ENCODE peak calls at places on chromosomes 2 and 18, in eight cellular contexts. Z is neuronal stem cell, L is adipocyte, H is IMR-90, B is GM12878, A is GM23248, E is mesenchymal stem cell, V is endodermal cell. X is an unnamed sample.

GRCh38 chr2:177432703-177433102 is 40.1 kb downstream of the AGPS start:
- DNase-seq in Z (no peak), L (no peak), H (no peak), B (no peak), A (no peak), E (no peak), V (no peak), X (no peak)

GRCh38 chr2:23698733-23699391 is 228.1 kb downstream of the ATAD2B start:
- DNase-seq in Z (no peak), L (no peak), H (peak; percentile 33), B (no peak), A (no peak), E (peak; percentile 61), V (peak; percentile 56), X (no peak)

GRCh38 chr2:189300917-189301316 is 121.4 kb upstream of the COL5A2 start:
- DNase-seq in Z (no peak), L (no peak), H (no peak), B (no peak), A (no peak), E (no peak), V (no peak), X (no peak)

GRCh38 chr2:167626301-167626700 is 621.1 kb downstream of the STK39 start:
- DNase-seq in Z (no peak), L (peak; percentile 60), H (no peak), B (no peak), A (no peak), E (no peak), V (no peak), X (no peak)

GRCh38 chr2:7681852-7682461 is 764.7 kb downstream of the RNF144A start:
- DNase-seq in Z (no peak), L (no peak), H (no peak), B (no peak), A (no peak), E (no peak), V (no peak), X (no peak)

GRCh38 chr2:127567351-127567854 is 31.9 kb downstream of the MYO7B start:
- DNase-seq in Z (no peak), L (no peak), H (no peak), B (no peak), A (no peak), E (no peak), V (no peak), X (no peak)

GRCh38 chr2:51620830-51621229 is 588.9 kb upstream of the NRXN1 start:
- DNase-seq in Z (no peak), L (peak; percentile 4), H (peak; percentile 45), B (no peak), A (no peak), E (no peak), V (no peak), X (no peak)

GRCh38 chr2:189178726-189179606 is 595 bp downstream of the COL5A2 start:
- DNase-seq in Z (peak; percentile 37), L (peak; percentile 81), H (peak; percentile 78), B (no peak), A (peak; percentile 79), E (peak; percentile 90), V (peak; percentile 54), X (no peak)

GRCh38 chr2:109124982-109125594 is 3.9 kb upstream of the SH3RF3 start:
- DNase-seq in Z (no peak), L (no peak), H (no peak), B (no peak), A (no peak), E (no peak), V (peak; percentile 62), X (no peak)

GRCh38 chr18:63646916-63647315 is 2.9 kb upstream of the SERPINB4 start:
- DNase-seq in Z (no peak), L (peak; percentile 66), H (no peak), B (no peak), A (peak; percentile 10), E (no peak), V (no peak), X (no peak)

GRCh38 chr18:12857215-12857924 is 26.7 kb downstream of the PTPN2 start:
- DNase-seq in Z (no peak), L (no peak), H (no peak), B (no peak), A (no peak), E (no peak), V (no peak), X (no peak)

GRCh38 chr2:26691881-26692813 is at the start of gene KCNK3:
- DNase-seq in Z (peak; percentile 73), L (peak; percentile 86), H (peak; percentile 25), B (no peak), A (peak; percentile 77), E (peak; percentile 55), V (peak; percentile 91), X (no peak)

GRCh38 chr2:30654404-30654803 is 152.8 kb downstream of the CAPN13 start:
- DNase-seq in Z (no peak), L (no peak), H (no peak), B (no peak), A (no peak), E (no peak), V (no peak), X (no peak)

GRCh38 chr18:13120967-13121586 is 97.5 kb upstream of the LDLRAD4 start:
- DNase-seq in Z (no peak), L (peak; percentile 69), H (peak; percentile 54), B (no peak), A (peak; percentile 82), E (peak; percentile 62), V (no peak), X (no peak)

GRCh38 chr2:31240406-31241365 is 6.7 kb downstream of the EHD3 start:
- DNase-seq in Z (no peak), L (no peak), H (no peak), B (no peak), A (no peak), E (no peak), V (peak; percentile 30), X (no peak)

DNA sequence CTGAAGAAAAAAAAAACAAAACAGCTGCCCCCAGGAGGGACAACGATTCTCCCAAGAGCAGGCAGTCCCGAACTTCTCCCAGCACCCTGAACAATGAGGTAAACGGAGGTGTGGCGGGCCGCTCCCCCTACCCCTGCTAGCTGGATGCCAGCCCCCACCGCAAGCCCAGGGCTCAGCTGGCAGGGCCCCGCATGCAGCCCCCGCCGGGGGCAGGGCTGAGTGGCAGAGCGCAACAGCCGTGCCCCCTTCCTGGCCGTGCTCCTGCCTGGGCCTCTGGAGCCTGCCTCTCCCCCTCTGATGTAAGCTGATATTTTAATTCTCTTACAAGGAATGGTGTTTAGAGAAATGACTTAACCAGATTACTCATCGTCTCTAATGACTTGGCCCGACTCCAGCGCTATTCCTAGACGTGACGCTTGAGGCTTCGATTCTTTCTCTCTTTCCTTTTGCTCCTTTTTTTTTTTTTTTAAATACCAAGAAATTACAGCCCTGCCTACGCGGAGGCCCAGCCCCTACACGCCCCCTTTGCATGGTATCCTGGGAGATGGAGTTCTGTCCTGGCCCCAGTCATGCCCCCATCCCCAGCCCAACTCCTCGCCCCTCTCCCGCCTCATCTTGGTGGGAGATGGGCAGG is 4.6 kb upstream of the ARID5A start:
- DNase-seq in Z (peak; percentile 30), L (peak; percentile 100), H (peak; percentile 99), B (peak; percentile 94), A (peak; percentile 100), E (peak; percentile 100), V (peak; percentile 87), X (no peak)
- H3K9ac ChIP-seq in Z (peak overlapping the region; percentile 56), L (peak overlapping the region; percentile 65), H (peak overlapping the region; percentile 8), B (peak overlapping the region; percentile 66), A (peak overlapping the region; percentile 58), E (peak overlapping the region; percentile 81), V (no peak overlapping the region), X (peak overlapping the region; percentile 57)

DNA sequence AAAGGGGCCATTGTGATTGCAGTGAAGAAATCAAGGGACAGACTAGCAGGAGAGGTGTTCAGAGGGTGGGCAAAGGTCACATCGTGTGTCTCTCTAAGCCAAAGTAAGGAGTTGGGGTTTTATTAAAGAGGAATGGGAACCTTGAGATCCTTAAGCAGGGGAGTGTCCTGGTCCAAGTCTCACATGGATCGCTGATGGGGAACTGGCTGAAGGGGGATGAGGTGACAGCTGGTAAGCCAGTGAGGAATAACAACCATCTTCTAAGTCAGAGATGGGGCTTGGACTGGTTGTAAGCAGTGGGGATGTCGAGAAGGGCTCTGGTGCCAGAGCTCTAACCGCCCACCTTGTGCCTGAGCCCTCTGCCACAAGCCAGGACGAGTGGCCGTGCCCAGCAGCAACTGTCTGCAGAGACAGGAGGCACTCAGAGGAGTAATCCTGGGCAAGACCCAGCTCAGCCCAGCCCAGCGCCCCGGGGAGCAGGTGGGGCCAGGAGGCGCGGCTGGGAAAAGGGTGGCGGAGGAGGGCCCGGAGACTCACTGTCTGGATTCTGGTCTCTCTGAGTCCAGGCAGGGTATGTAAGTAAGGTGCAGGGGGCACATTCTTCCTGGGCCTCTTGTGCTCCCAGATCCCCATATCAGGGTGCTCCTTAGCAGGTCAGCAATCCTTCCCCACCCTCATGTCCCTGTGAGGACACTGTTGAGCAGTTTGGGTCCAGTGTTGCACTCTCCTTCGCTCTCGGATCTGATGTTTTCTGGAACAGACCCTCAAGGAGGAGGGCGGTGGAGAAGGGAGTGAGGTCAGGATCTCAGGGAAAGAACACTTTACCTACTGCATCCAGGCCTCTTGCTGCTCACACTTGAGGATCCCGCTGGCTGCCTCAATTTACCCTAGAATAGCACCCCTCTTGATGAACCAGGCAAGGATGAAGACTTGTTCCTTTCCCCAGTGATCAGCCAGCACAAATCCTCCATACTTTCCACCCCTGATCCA is 13.8 kb downstream of the WNT10A start:
- DNase-seq in Z (no peak), L (no peak), H (no peak), B (no peak), A (no peak), E (no peak), V (no peak), X (no peak)
- H3K9ac ChIP-seq in Z (peak overlapping the region; percentile 33), L (no peak overlapping the region), H (no peak overlapping the region), B (peak overlapping the region; percentile 94), A (no peak overlapping the region), E (no peak overlapping the region), V (no peak overlapping the region), X (peak overlapping the region; percentile 28)

GRCh38 chr2:159904565-159905281 is 106.7 kb upstream of the CD302 start:
- DNase-seq in Z (no peak), L (peak; percentile 42), H (no peak), B (no peak), A (peak; percentile 23), E (no peak), V (peak; percentile 93), X (peak; percentile 63)
- H3K9ac ChIP-seq in Z (peak within 1 kb of the TSS; percentile 66), L (no peak within 1 kb of the TSS), H (no peak within 1 kb of the TSS), B (peak within 1 kb of the TSS; percentile 79), A (peak within 1 kb of the TSS; percentile 15), E (peak within 1 kb of the TSS; percentile 37), V (no peak within 1 kb of the TSS), X (peak within 1 kb of the TSS; percentile 68)

GRCh38 chr2:15701991-15702390 is 110.3 kb downstream of the DDX1 start:
- DNase-seq in Z (no peak), L (no peak), H (no peak), B (no peak), A (no peak), E (no peak), V (no peak), X (no peak)

GRCh38 chr2:15704086-15704787 is 112.6 kb downstream of the DDX1 start:
- DNase-seq in Z (no peak), L (no peak), H (no peak), B (no peak), A (no peak), E (peak; percentile 18), V (no peak), X (no peak)

GRCh38 chr2:15704788-15705115 is 113.1 kb downstream of the DDX1 start:
- DNase-seq in Z (no peak), L (no peak), H (no peak), B (no peak), A (no peak), E (no peak), V (no peak), X (no peak)

GRCh38 chr2:15702452-15702851 is 110.8 kb downstream of the DDX1 start:
- DNase-seq in Z (no peak), L (no peak), H (no peak), B (no peak), A (no peak), E (no peak), V (no peak), X (no peak)

GRCh38 chr2:15703365-15703869 is 111.7 kb downstream of the DDX1 start:
- DNase-seq in Z (no peak), L (no peak), H (no peak), B (no peak), A (no peak), E (no peak), V (no peak), X (no peak)
- H3K9ac ChIP-seq in Z (no peak overlapping the region), L (no peak overlapping the region), H (no peak overlapping the region), B (no peak overlapping the region), A (no peak overlapping the region), E (no peak overlapping the region), V (no peak overlapping the region), X (no peak overlapping the region)